ENCODE peak calls at places on chromosomes 2 and 18, in six cellular contexts. One of them, this sample, is unnamed.

GRCh38 chr2:101770672-101771071 is 73.2 kb downstream of the MAP4K4 start:
- DNase-seq in retinal pigment epithelial cell: no peak
- DNase-seq in activated T-helper 9 cell treated with anti-CD3 and anti-CD28 coated beads, Interleukin-2, amount 50 U/mL, for 16 hours: no peak
- DNase-seq in KG1: peak; percentile 14
- DNase-seq in adrenal gland: no peak
- DNase-seq in NCI-H2081 treated with DMSO at 0.1 percent for 48 hours: no peak
- DNase-seq in this sample: peak; percentile 41

GRCh38 chr18:5159080-5159479 is 38.0 kb downstream of the AKAIN1 start:
- DNase-seq in NCI-H2081 treated with DMSO at 0.1 percent for 48 hours: no peak
- DNase-seq in activated T-helper 9 cell treated with anti-CD3 and anti-CD28 coated beads, Interleukin-2, amount 50 U/mL, for 16 hours: no peak
- DNase-seq in retinal pigment epithelial cell: no peak
- DNase-seq in KG1: no peak
- DNase-seq in adrenal gland: no peak
- DNase-seq in this sample: no peak

GRCh38 chr2:239337122-239337876 is 63.5 kb downstream of the HDAC4 start:
- DNase-seq in adrenal gland: no peak
- DNase-seq in retinal pigment epithelial cell: no peak
- DNase-seq in KG1: no peak
- DNase-seq in NCI-H2081 treated with DMSO at 0.1 percent for 48 hours: no peak
- DNase-seq in activated T-helper 9 cell treated with anti-CD3 and anti-CD28 coated beads, Interleukin-2, amount 50 U/mL, for 16 hours: no peak
- DNase-seq in this sample: no peak

GRCh38 chr2:203987959-203988358 is 51.4 kb downstream of the ICOS start:
- DNase-seq in NCI-H2081 treated with DMSO at 0.1 percent for 48 hours: no peak
- DNase-seq in activated T-helper 9 cell treated with anti-CD3 and anti-CD28 coated beads, Interleukin-2, amount 50 U/mL, for 16 hours: no peak
- DNase-seq in KG1: no peak
- DNase-seq in retinal pigment epithelial cell: no peak
- DNase-seq in adrenal gland: no peak
- DNase-seq in this sample: no peak

GRCh38 chr2:177332041-177332991 is 60.3 kb upstream of the AGPS start:
- DNase-seq in adrenal gland: peak; percentile 41
- DNase-seq in activated T-helper 9 cell treated with anti-CD3 and anti-CD28 coated beads, Interleukin-2, amount 50 U/mL, for 16 hours: no peak
- DNase-seq in NCI-H2081 treated with DMSO at 0.1 percent for 48 hours: no peak
- DNase-seq in retinal pigment epithelial cell: no peak
- DNase-seq in KG1: peak; percentile 39
- DNase-seq in this sample: peak; percentile 55

GRCh38 chr18:2139676-2140075 is 431.6 kb downstream of the METTL4 start:
- DNase-seq in KG1: no peak
- DNase-seq in adrenal gland: no peak
- DNase-seq in activated T-helper 9 cell treated with anti-CD3 and anti-CD28 coated beads, Interleukin-2, amount 50 U/mL, for 16 hours: no peak
- DNase-seq in NCI-H2081 treated with DMSO at 0.1 percent for 48 hours: no peak
- DNase-seq in retinal pigment epithelial cell: peak; percentile 6
- DNase-seq in this sample: no peak

GRCh38 chr18:58635891-58636290 is 7.0 kb upstream of the ALPK2 start:
- DNase-seq in retinal pigment epithelial cell: no peak
- DNase-seq in adrenal gland: no peak
- DNase-seq in NCI-H2081 treated with DMSO at 0.1 percent for 48 hours: no peak
- DNase-seq in activated T-helper 9 cell treated with anti-CD3 and anti-CD28 coated beads, Interleukin-2, amount 50 U/mL, for 16 hours: no peak
- DNase-seq in KG1: no peak
- DNase-seq in this sample: no peak

GRCh38 chr2:128310094-128310716 is 8.5 kb downstream of the HS6ST1 start:
- DNase-seq in retinal pigment epithelial cell: no peak
- DNase-seq in activated T-helper 9 cell treated with anti-CD3 and anti-CD28 coated beads, Interleukin-2, amount 50 U/mL, for 16 hours: no peak
- DNase-seq in NCI-H2081 treated with DMSO at 0.1 percent for 48 hours: no peak
- DNase-seq in adrenal gland: peak; percentile 7
- DNase-seq in KG1: no peak
- DNase-seq in this sample: no peak

GRCh38 chr18:58967643-58968291 is 103.1 kb downstream of the ZNF532 start:
- DNase-seq in KG1: no peak
- DNase-seq in retinal pigment epithelial cell: no peak
- DNase-seq in NCI-H2081 treated with DMSO at 0.1 percent for 48 hours: no peak
- DNase-seq in activated T-helper 9 cell treated with anti-CD3 and anti-CD28 coated beads, Interleukin-2, amount 50 U/mL, for 16 hours: no peak
- DNase-seq in adrenal gland: no peak
- DNase-seq in this sample: no peak